ENCODE peak calls at places on chromosomes 16 and 17, in four cellular contexts. F is body of pancreas, C is stomach, H is esophagus squamous epithelium. D is an unnamed sample. For H3K4me1, the result is how much of the 10 kb centered on the place peaks cover.

GRCh38 chr17:69437475-69437874 is 23.0 kb downstream of the MAP2K6 start:
- DNase-seq in F (no peak), C (no peak), H (no peak), D (no peak)

GRCh38 chr17:75493476-75494129 is 21.7 kb downstream of the CASKIN2 start:
- DNase-seq in F (no peak), C (no peak), H (no peak), D (no peak)

GRCh38 chr17:76132574-76133338 is 8.3 kb downstream of the FOXJ1 start:
- DNase-seq in F (peak), C (peak), H (no peak), D (peak)

GRCh38 chr17:66353937-66354401 is 51.6 kb downstream of the PRKCA start:
- DNase-seq in F (no peak), C (no peak), H (no peak), D (no peak)

GRCh38 chr16:27401768-27402568 is at the start of gene IL21R:
- DNase-seq in F (peak), C (peak), H (no peak), D (peak)

GRCh38 chr17:76529224-76529642 is 8.3 kb downstream of the CYGB start:
- DNase-seq in F (peak), C (peak), H (no peak), D (peak)

GRCh38 chr17:63537001-63537400 is 13.3 kb upstream of the DCAF7 start:
- DNase-seq in F (no peak), C (no peak), H (no peak), D (no peak)

GRCh38 chr16:49346459-49346858 is 27.1 kb upstream of the C16orf78 start:
- DNase-seq in F (no peak), C (no peak), H (no peak), D (no peak)

GRCh38 chr17:60528828-60529227 is 2.8 kb upstream of the APPBP2 start:
- DNase-seq in F (no peak), C (no peak), H (no peak), D (no peak)

GRCh38 chr17:6257339-6257738 is 177.6 kb downstream of the AIPL1 start:
- DNase-seq in F (no peak), C (no peak), H (no peak), D (no peak)

GRCh38 chr17:15106540-15106939 is 158.6 kb downstream of the PMP22 start:
- DNase-seq in F (no peak), C (no peak), H (no peak), D (no peak)

GRCh38 chr17:1839516-1839915 is 9.7 kb downstream of the RPA1 start:
- DNase-seq in F (no peak), C (no peak), H (no peak), D (no peak)

GRCh38 chr17:81648707-81649085 is 7.6 kb downstream of the PDE6G start:
- DNase-seq in F (no peak), C (no peak), H (no peak), D (no peak)

GRCh38 chr16:10577305-10578202 is 2.8 kb downstream of the EMP2 start:
- DNase-seq in F (peak), C (no peak), H (no peak), D (peak)

GRCh38 chr17:9456265-9456664 is 119.4 kb downstream of the STX8 start:
- DNase-seq in F (no peak), C (no peak), H (no peak), D (peak)

GRCh38 chr16:68995011-68995504 is 110.4 kb upstream of the HAS3 start:
- DNase-seq in F (no peak), C (no peak), H (no peak), D (peak)

GRCh38 chr17:59842901-59843652 is 49.7 kb downstream of the TUBD1 start:
- DNase-seq in F (peak), C (peak), H (no peak), D (peak)

GRCh38 chr17:8223356-8224063 is 13.1 kb upstream of the AURKB start:
- DNase-seq in F (peak), C (peak), H (no peak), D (peak)

GRCh38 chr17:78790552-78790951 is 8.5 kb upstream of the CYTH1 start:
- DNase-seq in F (no peak), C (no peak), H (no peak), D (no peak)

GRCh38 chr17:29376667-29377268 is 13.4 kb upstream of the TAOK1 start:
- DNase-seq in F (peak), C (no peak), H (no peak), D (no peak)

GRCh38 chr17:82884923-82885322 is 45.1 kb upstream of the ZNF750 start:
- DNase-seq in F (no peak), C (no peak), H (no peak), D (no peak)

GRCh38 chr16:85321856-85322271 is 209.6 kb upstream of the CIBAR2 start:
- DNase-seq in F (peak), C (peak), H (no peak), D (peak)
- TF ChIP-seq POLR2A in F (peak), C (no peak), H (no peak), D (peak)

GRCh38 chr16:75012380-75013081 is 13.7 kb downstream of the ZNRF1 start:
- DNase-seq in F (no peak), C (no peak), H (no peak), D (no peak)

GRCh38 chr16:75011634-75012307 is 12.9 kb downstream of the ZNRF1 start:
- DNase-seq in F (no peak), C (no peak), H (no peak), D (no peak)

GRCh38 chr16:75010427-75010826 is 11.6 kb downstream of the ZNRF1 start:
- DNase-seq in F (no peak), C (no peak), H (no peak), D (no peak)

GRCh38 chr16:75017670-75018525 is 19.1 kb downstream of the ZNRF1 start:
- DNase-seq in F (no peak), C (no peak), H (no peak), D (no peak)

DNA sequence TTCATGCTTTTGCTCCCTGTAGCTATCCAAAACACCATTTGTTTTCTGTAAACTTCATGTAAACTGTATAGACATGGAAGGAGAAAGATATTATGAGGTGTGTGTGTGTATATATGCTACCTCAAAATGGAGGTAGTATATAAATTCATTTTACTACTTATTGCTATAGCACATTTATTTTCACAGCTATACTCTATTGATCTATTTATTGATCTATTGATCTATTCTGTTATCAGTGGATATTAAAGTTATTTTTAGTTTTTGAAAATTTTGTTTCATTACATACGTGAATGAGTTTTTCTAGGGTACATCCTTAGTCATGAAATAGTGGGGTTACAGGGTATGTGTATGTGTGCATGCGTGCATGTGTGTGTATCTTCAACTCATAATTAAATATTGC is 15.5 kb downstream of the ZNRF1 start:
- DNase-seq in F (no peak), C (no peak), H (no peak), D (no peak)
- H3K4me1 ChIP-seq in F (under half), C (half or more), H (half or more), D (under half)

GRCh38 chr16:59701987-59702386 is 967.9 kb upstream of the GOT2 start:
- DNase-seq in F (no peak), C (no peak), H (no peak), D (no peak)

GRCh38 chr16:59702531-59702930 is 968.4 kb upstream of the GOT2 start:
- DNase-seq in F (no peak), C (no peak), H (no peak), D (no peak)

DNA sequence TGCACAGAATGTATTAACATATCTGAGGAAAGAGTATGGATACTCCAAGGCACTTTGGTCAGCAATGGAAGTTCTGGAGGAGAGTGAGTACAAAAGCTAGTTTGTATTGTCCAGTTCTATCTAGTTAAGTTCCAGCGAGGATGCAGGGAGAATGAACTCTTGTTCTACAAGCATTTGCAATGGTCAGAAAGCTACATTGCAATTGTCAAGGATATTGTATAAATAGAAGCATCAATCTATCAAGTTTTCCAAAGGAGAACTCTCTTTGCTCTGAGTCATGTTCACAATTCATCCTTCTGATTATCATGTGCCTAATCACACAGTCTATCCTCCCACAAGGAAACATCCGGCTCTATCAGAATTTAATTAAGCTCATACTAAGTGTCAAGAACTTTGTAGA is 973.3 kb upstream of the GOT2 start:
- DNase-seq in F (no peak), C (no peak), H (no peak), D (no peak)
- TF ChIP-seq POLR2A in F (no peak), C (no peak), H (no peak), D (no peak)

GRCh38 chr16:31879937-31880321 is 6.3 kb downstream of the ZNF267 start:
- DNase-seq in F (no peak), C (no peak), H (no peak), D (no peak)

GRCh38 chr16:31877876-31878642 is 4.5 kb downstream of the ZNF267 start:
- DNase-seq in F (no peak), C (no peak), H (no peak), D (no peak)

GRCh38 chr16:31874354-31875111 is 926 bp downstream of the ZNF267 start:
- DNase-seq in F (peak), C (no peak), H (no peak), D (no peak)

GRCh38 chr16:31875112-31875803 is 1.7 kb downstream of the ZNF267 start:
- DNase-seq in F (no peak), C (no peak), H (no peak), D (no peak)

DNA sequence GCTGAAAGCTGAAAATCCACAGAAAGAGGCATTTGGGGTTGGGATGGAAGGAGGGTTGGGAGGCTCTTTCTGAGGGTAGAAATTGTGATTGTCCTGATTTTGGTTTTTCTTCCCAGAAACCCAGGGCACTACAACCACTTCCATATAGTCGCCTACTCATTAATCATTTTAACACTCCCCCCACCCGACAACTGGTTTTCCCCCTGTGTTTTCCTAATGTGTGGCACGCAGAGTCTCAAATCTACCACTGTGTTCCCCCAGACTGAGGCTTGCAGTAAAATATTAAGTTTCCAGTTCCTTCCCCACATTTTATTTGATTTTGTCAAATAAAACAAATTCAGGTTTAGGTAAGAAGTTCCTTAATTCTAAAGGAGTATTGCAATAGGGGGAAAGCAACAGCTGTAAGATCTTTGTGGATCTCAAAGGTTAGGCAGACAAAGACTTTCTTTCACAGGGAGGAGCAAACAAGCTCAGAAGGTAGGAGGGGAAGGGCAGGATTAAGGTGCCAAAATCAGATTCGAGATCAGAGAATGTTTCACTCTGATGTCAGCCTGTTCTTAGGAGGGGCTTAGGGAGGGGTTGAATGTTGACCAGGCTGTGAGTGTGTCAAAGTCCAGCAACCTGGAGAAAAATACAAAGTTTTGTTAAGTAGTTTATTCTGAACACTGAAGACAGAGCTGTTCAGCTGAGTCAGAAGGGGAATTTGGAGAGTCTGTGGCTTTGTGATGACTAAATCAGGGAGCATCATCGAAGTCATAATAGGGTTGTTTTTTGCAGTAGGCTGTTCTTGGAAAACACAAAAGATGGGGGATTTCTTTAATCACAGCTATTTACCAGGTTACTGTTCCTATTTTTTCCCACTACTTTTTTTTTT is 3.6 kb downstream of the ZNF267 start:
- DNase-seq in F (no peak), C (no peak), H (no peak), D (peak)
- H3K4me1 ChIP-seq in F (half or more), C (half or more), H (half or more), D (half or more)

GRCh38 chr16:3038896-3039295 is 2.2 kb upstream of the BICDL2 start:
- DNase-seq in F (no peak), C (no peak), H (no peak), D (no peak)
- TF ChIP-seq POLR2A in F (no peak), C (no peak), H (no peak), D (no peak)

DNA sequence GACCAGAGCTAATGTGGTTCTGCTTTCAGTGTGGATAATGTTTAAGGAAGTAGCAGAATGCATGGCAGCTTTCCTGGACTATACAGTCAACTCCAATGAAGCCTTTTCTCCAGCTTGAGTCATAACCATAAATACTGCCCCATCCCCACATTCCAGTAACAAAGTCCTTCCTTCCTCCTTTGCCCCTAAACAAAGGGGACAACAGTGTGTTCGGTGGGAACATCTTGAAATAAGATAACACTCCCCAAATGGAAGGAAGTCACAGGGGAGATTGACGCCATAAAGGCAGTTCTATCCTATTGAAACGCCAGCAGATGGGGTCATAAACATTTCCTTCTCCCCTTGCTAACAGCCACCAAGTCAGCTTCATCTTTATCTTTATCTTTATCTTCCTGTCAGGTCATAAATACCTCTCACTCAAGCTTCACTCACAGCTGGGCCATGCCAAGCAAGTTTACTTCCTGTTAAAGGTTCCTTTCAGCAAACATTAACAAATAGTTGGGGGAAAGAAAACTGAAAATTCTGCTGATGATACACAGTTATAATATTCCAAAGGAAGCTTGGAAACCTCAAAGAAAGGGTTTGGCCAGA is 136.7 kb downstream of the SNX11 start:
- DNase-seq in F (no peak), C (no peak), H (no peak), D (no peak)
- H3K4me1 ChIP-seq in F (under half), C (under half), H (under half), D (under half)

DNA sequence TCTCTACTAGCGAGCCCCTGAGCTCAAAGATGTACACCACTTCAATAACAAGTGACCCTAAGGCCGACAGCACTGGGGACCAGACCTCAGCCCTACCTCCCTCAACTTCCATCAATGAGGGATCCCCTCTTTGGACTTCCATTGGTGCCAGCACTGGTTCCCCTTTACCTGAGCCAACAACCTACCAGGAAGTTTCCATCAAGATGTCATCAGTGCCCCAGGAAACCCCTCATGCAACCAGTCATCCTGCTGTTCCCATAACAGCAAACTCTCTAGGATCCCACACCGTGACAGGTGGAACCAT is 734 bp downstream of the SPN start:
- DNase-seq in F (no peak), C (no peak), H (no peak), D (no peak)
- TF ChIP-seq POLR2A in F (no peak), C (no peak), H (no peak), D (no peak)

GRCh38 chr17:13671771-13672170 is 70.0 kb upstream of the HS3ST3A1 start:
- DNase-seq in F (no peak), C (no peak), H (no peak), D (no peak)

GRCh38 chr17:13671341-13671740 is 69.6 kb upstream of the HS3ST3A1 start:
- DNase-seq in F (no peak), C (no peak), H (no peak), D (no peak)

DNA sequence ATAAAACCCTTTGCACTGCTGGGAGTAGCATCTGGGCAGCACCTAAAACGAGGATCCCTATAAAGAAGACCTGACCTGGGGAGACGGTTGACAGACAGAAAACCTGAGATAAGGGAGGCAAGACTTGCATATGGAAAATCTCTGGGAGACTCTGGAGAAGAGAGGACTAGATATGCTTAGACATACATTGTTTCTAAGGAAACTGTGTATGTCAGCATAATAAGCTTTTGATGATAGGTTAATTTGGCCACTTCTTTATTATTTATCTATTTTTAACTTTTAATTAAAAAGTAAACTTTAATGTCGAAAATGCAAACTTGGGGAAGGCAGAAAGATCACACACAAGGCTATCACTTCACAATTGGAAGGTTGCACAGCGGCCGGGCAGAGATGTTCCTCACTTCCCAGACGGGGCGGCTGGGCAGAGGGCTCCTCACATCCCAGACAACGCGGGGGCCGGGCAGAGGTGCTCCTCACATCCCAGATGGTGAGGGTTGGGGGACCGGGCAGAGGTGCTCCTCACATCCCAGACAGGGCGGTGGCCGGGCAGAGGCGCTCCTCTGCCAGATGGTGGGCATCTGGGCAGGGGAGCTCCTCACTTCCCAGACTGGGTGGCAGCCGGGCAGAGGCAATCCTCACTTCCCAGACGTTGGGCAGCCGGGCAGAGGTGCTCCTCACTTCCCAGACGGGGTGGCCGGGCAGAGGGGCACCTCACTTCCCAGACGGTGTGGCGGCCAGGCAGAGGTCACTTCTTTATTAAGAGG is 64.3 kb upstream of the HS3ST3A1 start:
- DNase-seq in F (no peak), C (no peak), H (no peak), D (no peak)
- H3K4me1 ChIP-seq in F (under half), C (under half), H (under half), D (under half)

GRCh38 chr16:11679250-11679649 is 11.0 kb downstream of the SNN start:
- DNase-seq in F (no peak), C (no peak), H (no peak), D (no peak)

GRCh38 chr16:11675561-11676511 is 7.6 kb downstream of the SNN start:
- DNase-seq in F (peak), C (peak), H (no peak), D (no peak)

GRCh38 chr16:11676799-11677198 is 8.5 kb downstream of the SNN start:
- DNase-seq in F (no peak), C (no peak), H (no peak), D (no peak)

GRCh38 chr16:11677959-11678881 is 10.0 kb downstream of the SNN start:
- DNase-seq in F (no peak), C (no peak), H (no peak), D (peak)

DNA sequence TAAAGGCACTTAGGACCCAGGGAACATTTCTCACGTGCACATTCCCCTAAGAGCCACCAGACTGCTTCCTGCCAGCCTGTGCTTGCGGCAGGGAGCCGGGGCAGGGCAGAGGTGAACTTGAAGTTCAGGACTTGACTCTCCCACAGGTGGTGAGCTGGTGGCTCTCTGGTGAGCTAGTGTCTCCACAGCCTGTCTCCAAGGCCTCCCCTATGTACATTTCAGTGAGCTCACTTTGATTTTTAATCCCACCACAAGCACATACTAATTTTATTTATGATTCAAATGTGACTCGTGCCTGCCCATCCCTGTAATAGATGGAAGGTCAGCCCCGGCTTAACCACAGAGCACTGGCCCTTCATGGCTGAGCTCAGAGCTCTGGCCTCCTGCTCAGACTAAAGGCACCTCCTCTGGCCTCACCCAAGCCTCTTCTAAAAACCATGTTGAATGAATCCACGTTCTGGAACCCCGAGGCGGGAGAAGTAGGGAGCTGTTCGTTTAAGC is 9.2 kb downstream of the SNN start:
- DNase-seq in F (no peak), C (no peak), H (no peak), D (no peak)
- TF ChIP-seq POLR2A in F (no peak), C (no peak), H (no peak), D (no peak)

D was measured in thyroid gland.